ENCODE peak calls at places on chromosomes 12 and 14, in five cellular contexts. G is uterus, N is transverse colon, M is adrenal gland, L is spleen. U is an unnamed sample.
A peak's percentile ranks its signal among the peaks of the same experiment; 100 is the strongest.

GRCh38 chr12:9794484-9795063 is 32.7 kb upstream of the KLRF1 start:
- DNase-seq in G (no peak), N (no peak), M (no peak), L (no peak), U (no peak)

GRCh38 chr14:58805057-58805456 is 167.3 kb downstream of the DACT1 start:
- DNase-seq in G (no peak), N (no peak), M (peak; percentile 77), L (no peak), U (peak; percentile 42)

GRCh38 chr12:63151898-63152700 is 1.1 kb upstream of the AVPR1A start:
- DNase-seq in G (peak; percentile 18), N (peak; percentile 12), M (peak; percentile 51), L (no peak), U (peak; percentile 13)

GRCh38 chr12:82805812-82806497 is 119.2 kb downstream of the TMTC2 start:
- DNase-seq in G (no peak), N (no peak), M (no peak), L (no peak), U (no peak)

GRCh38 chr14:99579077-99579836 is 24.8 kb downstream of the CCDC85C start:
- DNase-seq in G (peak; percentile 20), N (peak; percentile 86), M (no peak), L (no peak), U (no peak)

GRCh38 chr12:15698377-15698867 is 90.8 kb downstream of the EPS8 start:
- DNase-seq in G (no peak), N (no peak), M (no peak), L (no peak), U (no peak)

GRCh38 chr12:65098364-65098763 is 22.7 kb downstream of the WIF1 start:
- DNase-seq in G (no peak), N (no peak), M (no peak), L (no peak), U (no peak)

GRCh38 chr14:89139404-89140247 is 277.4 kb downstream of the FOXN3 start:
- DNase-seq in G (no peak), N (no peak), M (no peak), L (no peak), U (no peak)

GRCh38 chr14:94474581-94475031 is 1.4 kb downstream of the SERPINA9 start:
- DNase-seq in G (no peak), N (no peak), M (no peak), L (no peak), U (no peak)

GRCh38 chr12:123065666-123066457 is 85.0 kb downstream of the PITPNM2 start:
- DNase-seq in G (no peak), N (no peak), M (no peak), L (no peak), U (no peak)

GRCh38 chr14:56892959-56893358 is 82.7 kb upstream of the OTX2 start:
- DNase-seq in G (no peak), N (no peak), M (no peak), L (no peak), U (no peak)

GRCh38 chr14:99333214-99333613 is 61.2 kb upstream of the BCL11B start:
- DNase-seq in G (no peak), N (no peak), M (no peak), L (peak; percentile 45), U (no peak)

GRCh38 chr12:100187857-100188519 is 12.6 kb upstream of the ACTR6 start:
- DNase-seq in G (no peak), N (no peak), M (no peak), L (no peak), U (no peak)

GRCh38 chr12:119695034-119695433 is 27.1 kb downstream of the PRKAB1 start:
- DNase-seq in G (no peak), N (no peak), M (no peak), L (no peak), U (no peak)

GRCh38 chr14:101187816-101188570 is 284.5 kb upstream of the RTL1 start:
- DNase-seq in G (peak; percentile 8), N (no peak), M (no peak), L (peak; percentile 52), U (peak; percentile 9)

GRCh38 chr14:76759589-76759988 is 1.7 kb upstream of the VASH1 start:
- DNase-seq in G (no peak), N (no peak), M (no peak), L (peak; percentile 28), U (no peak)

GRCh38 chr14:75513911-75514672 is 8.2 kb upstream of the BATF start:
- DNase-seq in G (no peak), N (no peak), M (no peak), L (no peak), U (no peak)

GRCh38 chr12:132641811-132642650 is 23.5 kb downstream of the P2RX2 start:
- DNase-seq in G (no peak), N (no peak), M (no peak), L (peak; percentile 41), U (no peak)

GRCh38 chr14:91205449-91205848 is 39.1 kb downstream of the GPR68 start:
- DNase-seq in G (no peak), N (no peak), M (no peak), L (peak; percentile 15), U (no peak)

GRCh38 chr14:40374221-40374620 is 942.0 kb upstream of the FBXO33 start:
- DNase-seq in G (no peak), N (no peak), M (no peak), L (no peak), U (no peak)

GRCh38 chr14:103882503-103883262 is 35.3 kb upstream of the PPP1R13B start:
- DNase-seq in G (peak; percentile 49), N (peak; percentile 25), M (no peak), L (no peak), U (no peak)

GRCh38 chr14:103879570-103880333 is 32.4 kb upstream of the PPP1R13B start:
- DNase-seq in G (peak; percentile 41), N (peak; percentile 84), M (peak; percentile 86), L (no peak), U (peak; percentile 71)

GRCh38 chr14:103880334-103880985 is 33.1 kb upstream of the PPP1R13B start:
- DNase-seq in G (peak; percentile 74), N (peak; percentile 72), M (peak; percentile 80), L (peak; percentile 88), U (peak; percentile 83)

GRCh38 chr14:103881927-103882281 is 34.5 kb upstream of the PPP1R13B start:
- DNase-seq in G (no peak), N (no peak), M (no peak), L (no peak), U (no peak)

GRCh38 chr14:103880986-103881926 is 33.9 kb upstream of the PPP1R13B start:
- DNase-seq in G (no peak), N (no peak), M (peak; percentile 59), L (peak; percentile 84), U (peak; percentile 54)
- TF ChIP-seq POLR2A in G (no peak), N (no peak), M (no peak), L (no peak), U (no peak)

GRCh38 chr12:112762753-112763152 is 28.8 kb upstream of the RPH3A start:
- DNase-seq in G (no peak), N (no peak), M (no peak), L (no peak), U (no peak)
- H3K4me1 ChIP-seq in G (no peaks in the 10 kb centered on the region), N (no peaks in the 10 kb centered on the region), M (no peaks in the 10 kb centered on the region), L (no peaks in the 10 kb centered on the region), U (no peaks in the 10 kb centered on the region)

DNA sequence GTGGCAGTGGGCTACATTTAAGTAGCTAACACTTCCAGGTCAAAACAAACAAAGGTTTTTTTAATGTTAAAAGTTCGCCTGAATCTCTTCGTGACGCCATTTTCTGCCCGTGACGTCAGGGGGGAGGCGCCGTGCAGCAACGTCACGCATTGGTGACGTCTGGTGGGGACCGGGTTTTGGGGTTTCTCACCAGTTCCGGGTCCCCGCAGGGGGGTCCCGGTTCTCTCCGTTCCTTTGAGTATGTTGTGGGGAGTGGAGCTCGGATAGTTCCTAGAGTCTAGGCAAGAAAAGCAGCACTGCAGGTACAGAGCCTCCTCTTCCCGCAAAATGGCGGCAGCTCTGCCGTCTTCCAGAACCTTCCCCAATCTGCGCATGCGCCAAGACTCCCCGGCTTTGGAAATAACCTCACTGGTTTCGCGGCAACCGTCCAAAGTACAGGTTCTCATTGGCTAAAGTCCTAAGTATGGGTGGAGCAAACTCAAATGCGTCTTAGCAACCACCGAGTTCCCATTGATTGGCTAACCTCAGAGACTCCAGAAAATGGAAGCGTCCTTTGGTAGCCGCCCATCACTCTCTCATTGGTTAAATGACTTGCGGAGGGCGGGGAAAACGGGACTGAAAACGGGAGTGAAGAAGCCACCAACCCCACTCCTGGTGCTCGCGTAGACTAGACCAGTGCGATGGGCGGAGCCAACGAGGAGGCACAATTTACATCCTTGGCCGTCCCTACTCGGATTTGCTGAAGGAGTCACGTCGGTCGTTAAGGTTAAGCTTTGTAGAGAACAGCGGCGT is at the start of gene RBM23:
- DNase-seq in G (peak; percentile 100), N (peak; percentile 100), M (peak; percentile 100), L (peak; percentile 99), U (peak; percentile 100)
- TF ChIP-seq POLR2A in G (peak; percentile 87), N (peak; percentile 90), M (peak; percentile 88), L (no peak), U (peak; percentile 92)

DNA sequence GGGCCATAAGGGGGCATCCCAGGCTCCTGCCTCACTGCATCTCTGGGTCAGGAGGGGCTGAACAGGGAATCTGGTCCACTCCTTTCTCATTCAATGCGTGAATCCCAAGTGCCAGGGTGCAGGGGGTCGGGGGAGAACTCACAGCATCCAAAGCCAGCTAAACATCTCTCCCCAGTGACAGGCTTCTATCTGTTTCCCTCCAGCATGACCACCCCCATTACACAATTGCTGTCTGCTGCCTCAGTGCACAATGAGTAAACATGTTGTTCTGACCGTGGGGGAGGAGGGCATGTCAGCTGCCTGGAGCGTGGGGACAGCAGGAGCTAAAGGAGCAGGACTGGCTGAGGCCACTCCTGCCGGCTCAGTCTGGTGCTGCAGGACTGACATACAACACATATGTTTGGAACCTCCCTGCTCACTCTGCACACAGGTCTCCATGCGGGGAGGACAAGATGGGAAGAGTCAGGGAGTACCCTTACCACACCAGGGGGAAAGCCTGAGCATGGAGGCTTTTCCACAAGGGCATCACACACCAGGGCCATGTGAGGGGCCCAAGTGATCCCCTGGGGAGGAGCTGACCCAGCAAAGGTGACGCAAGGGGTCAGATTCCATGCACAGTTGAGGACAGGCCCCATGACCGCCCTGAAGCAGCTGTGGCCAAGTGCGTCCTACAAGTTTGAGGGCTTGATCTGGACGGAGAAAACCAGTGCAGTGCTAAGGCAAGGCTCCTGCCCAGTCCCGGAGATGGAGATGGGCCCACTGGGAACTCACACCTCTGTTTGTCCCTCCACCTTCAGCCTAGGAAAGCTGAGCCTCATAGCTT is 1.4 kb downstream of the TNS2 start:
- DNase-seq in G (peak; percentile 78), N (peak; percentile 57), M (peak; percentile 91), L (no peak), U (peak; percentile 57)
- H3K4me1 ChIP-seq in G (peaks cover 23% of the 10 kb centered on the region), N (peaks cover 71% of the 10 kb centered on the region), M (peaks cover 75% of the 10 kb centered on the region), L (peaks cover 91% of the 10 kb centered on the region), U (peaks cover 33% of the 10 kb centered on the region)

DNA sequence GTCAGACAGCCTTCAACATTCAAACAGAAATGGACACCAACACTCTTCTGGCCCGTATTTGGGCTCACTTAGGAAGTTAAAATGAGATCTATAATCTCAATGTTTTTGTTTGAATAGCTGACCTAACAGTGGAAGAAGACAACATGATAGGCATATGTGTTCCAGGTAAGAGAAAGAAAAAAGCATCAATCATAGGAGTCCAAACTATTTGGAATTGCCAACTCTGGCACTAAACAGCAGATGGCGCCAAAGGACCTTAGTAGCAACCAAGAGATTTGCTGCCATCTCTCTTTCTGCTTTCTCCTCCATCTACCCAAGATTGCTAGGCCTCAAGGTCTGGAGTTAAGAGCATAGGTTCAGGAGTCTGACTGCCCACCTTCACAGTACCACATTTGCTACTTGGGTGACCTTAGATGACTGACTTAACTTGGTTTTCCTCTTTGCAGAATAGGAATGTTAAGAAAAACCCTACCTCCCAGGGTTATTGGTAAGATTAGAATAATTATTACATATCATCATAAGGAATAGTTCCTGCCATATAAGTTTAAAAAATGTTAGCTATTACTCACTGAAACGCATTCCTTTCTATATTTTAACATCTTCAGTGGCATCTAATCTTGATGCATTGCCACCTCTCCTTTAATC is 30.2 kb downstream of the PEX5 start:
- DNase-seq in G (peak; percentile 42), N (peak; percentile 75), M (peak; percentile 75), L (peak; percentile 82), U (peak; percentile 41)
- TF ChIP-seq POLR2A in G (no peak), N (no peak), M (no peak), L (no peak), U (no peak)

U was measured in ovary.